ENCODE peak calls at places on chromosome 13, in four cellular contexts. Q is mammary epithelial cell, S is neural progenitor cell, V is A549. U is an unnamed sample.

GRCh38 chr13:107765724-107766436 is 449.5 kb downstream of the LIG4 start:
- DNase-seq in Q (no peak), S (no peak), V (no peak), U (no peak)

GRCh38 chr13:109979186-109979585 is 192.8 kb upstream of the IRS2 start:
- DNase-seq in Q (peak; percentile 76), S (no peak), V (no peak), U (no peak)

GRCh38 chr13:26590951-26591350 is 33.5 kb downstream of the WASF3 start:
- DNase-seq in Q (no peak), S (no peak), V (no peak), U (no peak)

GRCh38 chr13:40318366-40318765 is 348.1 kb downstream of the FOXO1 start:
- DNase-seq in Q (no peak), S (no peak), V (no peak), U (no peak)

GRCh38 chr13:99758465-99759162 is 213.0 kb downstream of the ZIC5 start:
- DNase-seq in Q (no peak), S (no peak), V (no peak), U (no peak)

GRCh38 chr13:52449323-52450011 is 967 bp downstream of the VPS36 start:
- DNase-seq in Q (peak; percentile 20), S (no peak), V (no peak), U (no peak)

GRCh38 chr13:98549006-98549727 is 27.7 kb downstream of the STK24 start:
- DNase-seq in Q (peak; percentile 83), S (no peak), V (no peak), U (no peak)

GRCh38 chr13:110965755-110966134 is 50.9 kb upstream of the ANKRD10 start:
- DNase-seq in Q (no peak), S (no peak), V (no peak), U (no peak)

GRCh38 chr13:28498481-28499115 is 3.7 kb upstream of the FLT1 start:
- DNase-seq in Q (no peak), S (no peak), V (no peak), U (no peak)

GRCh38 chr13:29543230-29544215 is 52.0 kb downstream of the SLC7A1 start:
- DNase-seq in Q (peak; percentile 4), S (no peak), V (no peak), U (peak; percentile 4)

GRCh38 chr13:99996177-99996705 is 14.7 kb downstream of the ZIC2 start:
- DNase-seq in Q (no peak), S (peak; percentile 57), V (no peak), U (no peak)

GRCh38 chr13:93603043-93603442 is 376.4 kb downstream of the GPC6 start:
- DNase-seq in Q (peak; percentile 86), S (no peak), V (peak; percentile 49), U (no peak)

GRCh38 chr13:71303144-71303543 is 563.9 kb downstream of the DACH1 start:
- DNase-seq in Q (no peak), S (no peak), V (no peak), U (no peak)

GRCh38 chr13:32629313-32629712 is 43.1 kb downstream of the PDS5B start:
- DNase-seq in Q (no peak), S (no peak), V (no peak), U (no peak)

GRCh38 chr13:112106467-112107141 is 39.7 kb downstream of the SOX1 start:
- DNase-seq in Q (no peak), S (peak; percentile 88), V (no peak), U (no peak)

GRCh38 chr13:95156208-95156607 is 145.0 kb downstream of the ABCC4 start:
- DNase-seq in Q (no peak), S (no peak), V (peak; percentile 41), U (no peak)

GRCh38 chr13:48125794-48126228 is 30.9 kb upstream of the MED4 start:
- DNase-seq in Q (no peak), S (no peak), V (no peak), U (no peak)

GRCh38 chr13:26342898-26343297 is 89.0 kb downstream of the CDK8 start:
- DNase-seq in Q (no peak), S (no peak), V (no peak), U (no peak)

GRCh38 chr13:60679928-60680693 is 283.1 kb downstream of the TDRD3 start:
- DNase-seq in Q (no peak), S (no peak), V (no peak), U (no peak)

GRCh38 chr13:60679131-60679530 is 282.1 kb downstream of the TDRD3 start:
- DNase-seq in Q (no peak), S (no peak), V (no peak), U (no peak)
- H3K27ac ChIP-seq in Q (no peak overlapping the region), S (no peak overlapping the region), V (no peak overlapping the region), U (no peak overlapping the region)

GRCh38 chr13:51231456-51231855 is 9.3 kb downstream of the FAM124A start:
- DNase-seq in Q (no peak), S (no peak), V (no peak), U (no peak)
- H3K27ac ChIP-seq in Q (no peak overlapping the region), S (no peak overlapping the region), V (no peak overlapping the region), U (no peak overlapping the region)

GRCh38 chr13:23673354-23673753 is 103.1 kb downstream of the TNFRSF19 start:
- DNase-seq in Q (peak; percentile 46), S (no peak), V (no peak), U (no peak)
- H3K27ac ChIP-seq in Q (no peak overlapping the region), S (no peak overlapping the region), V (no peak overlapping the region), U (no peak overlapping the region)

GRCh38 chr13:101941095-101941777 is 460.6 kb downstream of the FGF14 start:
- DNase-seq in Q (no peak), S (no peak), V (peak; percentile 6), U (no peak)

GRCh38 chr13:101939370-101939769 is 462.5 kb downstream of the FGF14 start:
- DNase-seq in Q (no peak), S (no peak), V (no peak), U (no peak)

GRCh38 chr13:101945435-101945834 is 456.4 kb downstream of the FGF14 start:
- DNase-seq in Q (no peak), S (peak; percentile 29), V (peak; percentile 7), U (no peak)

GRCh38 chr13:101942038-101942437 is 459.8 kb downstream of the FGF14 start:
- DNase-seq in Q (peak; percentile 43), S (peak; percentile 64), V (peak; percentile 27), U (no peak)

GRCh38 chr13:101942535-101943157 is 459.2 kb downstream of the FGF14 start:
- DNase-seq in Q (no peak), S (peak; percentile 49), V (no peak), U (no peak)
- H3K27ac ChIP-seq in Q (no peak overlapping the region), S (no peak overlapping the region), V (no peak overlapping the region), U (no peak overlapping the region)

GRCh38 chr13:44054525-44054924 is 174.8 kb downstream of the LACC1 start:
- DNase-seq in Q (no peak), S (no peak), V (no peak), U (no peak)

GRCh38 chr13:44050450-44051063 is 170.9 kb downstream of the LACC1 start:
- DNase-seq in Q (peak; percentile 20), S (no peak), V (peak; percentile 38), U (no peak)

GRCh38 chr13:44051923-44052322 is 172.2 kb downstream of the LACC1 start:
- DNase-seq in Q (no peak), S (no peak), V (peak; percentile 59), U (no peak)

GRCh38 chr13:44051405-44051804 is 171.7 kb downstream of the LACC1 start:
- DNase-seq in Q (no peak), S (no peak), V (no peak), U (no peak)

GRCh38 chr13:44052843-44053607 is 173.3 kb downstream of the LACC1 start:
- DNase-seq in Q (no peak), S (peak; percentile 54), V (no peak), U (no peak)
- H3K27ac ChIP-seq in Q (no peak overlapping the region), S (no peak overlapping the region), V (peak overlapping the region; percentile 69), U (no peak overlapping the region)

GRCh38 chr13:49530452-49530851 is 34.7 kb downstream of the PHF11 start:
- DNase-seq in Q (no peak), S (no peak), V (no peak), U (no peak)

GRCh38 chr13:49532593-49532992 is 36.8 kb downstream of the PHF11 start:
- DNase-seq in Q (no peak), S (no peak), V (no peak), U (no peak)

GRCh38 chr13:49533586-49534269 is 38.0 kb downstream of the PHF11 start:
- DNase-seq in Q (no peak), S (no peak), V (no peak), U (no peak)

GRCh38 chr13:49536144-49536873 is 40.6 kb downstream of the PHF11 start:
- DNase-seq in Q (no peak), S (no peak), V (no peak), U (no peak)

DNA sequence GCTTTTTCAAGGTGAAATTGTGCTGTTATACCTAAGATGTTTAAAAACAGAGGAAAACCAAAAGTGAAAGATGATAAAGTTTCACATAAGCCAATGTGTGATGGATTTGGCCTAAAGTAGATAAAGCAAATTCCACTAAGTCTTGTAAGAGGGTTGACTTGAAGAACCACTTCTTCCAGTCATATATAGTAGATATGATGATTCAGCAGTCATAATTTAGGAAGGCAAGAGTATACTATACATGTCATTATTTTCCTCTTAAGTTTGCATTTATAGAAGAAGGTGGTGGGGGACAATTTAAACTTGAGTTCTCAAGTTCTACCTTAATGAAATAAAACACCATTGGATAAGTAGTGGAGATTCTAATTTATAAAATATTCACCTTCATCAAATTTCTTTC is 37.3 kb downstream of the PHF11 start:
- DNase-seq in Q (no peak), S (no peak), V (no peak), U (no peak)
- H3K27ac ChIP-seq in Q (no peak overlapping the region), S (no peak overlapping the region), V (no peak overlapping the region), U (no peak overlapping the region)

GRCh38 chr13:97117388-97117910 is 104.7 kb upstream of the MBNL2 start:
- DNase-seq in Q (no peak), S (no peak), V (no peak), U (no peak)
- H3K27ac ChIP-seq in Q (no peak overlapping the region), S (no peak overlapping the region), V (no peak overlapping the region), U (no peak overlapping the region)

GRCh38 chr13:101594936-101595335 is 142.5 kb downstream of the ITGBL1 start:
- DNase-seq in Q (no peak), S (no peak), V (no peak), U (no peak)
- H3K27ac ChIP-seq in Q (no peak overlapping the region), S (no peak overlapping the region), V (no peak overlapping the region), U (no peak overlapping the region)

GRCh38 chr13:43800828-43801227 is 14.1 kb upstream of the ENOX1 start:
- DNase-seq in Q (no peak), S (no peak), V (no peak), U (no peak)

GRCh38 chr13:43805071-43805468 is 18.3 kb upstream of the ENOX1 start:
- DNase-seq in Q (peak; percentile 99), S (no peak), V (peak; percentile 78), U (no peak)

GRCh38 chr13:43802511-43802910 is 15.7 kb upstream of the ENOX1 start:
- DNase-seq in Q (peak; percentile 67), S (no peak), V (no peak), U (no peak)

GRCh38 chr13:43804461-43805070 is 17.8 kb upstream of the ENOX1 start:
- DNase-seq in Q (peak; percentile 64), S (peak; percentile 71), V (peak; percentile 51), U (no peak)

DNA sequence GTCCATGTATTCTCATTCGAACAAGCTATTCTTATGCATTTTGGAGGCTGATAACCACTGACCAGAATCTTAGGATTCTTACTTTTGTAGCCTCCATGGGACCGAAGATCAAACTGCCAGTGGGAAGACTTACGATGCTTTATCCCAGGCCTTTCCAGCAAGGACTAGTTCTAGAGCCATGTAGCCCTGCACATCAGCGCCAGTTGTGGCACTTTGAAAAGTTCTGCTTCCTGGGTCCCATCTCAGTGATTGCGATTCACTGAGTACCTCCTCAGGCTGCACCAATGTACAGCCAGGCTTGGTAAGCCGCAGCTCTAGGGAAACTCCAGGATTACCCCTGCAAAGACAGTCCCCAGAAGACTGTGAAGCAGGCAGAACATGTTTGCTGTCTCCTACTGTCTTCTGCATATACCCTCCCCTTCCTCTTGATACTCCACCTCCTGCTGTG is 18.9 kb upstream of the ENOX1 start:
- DNase-seq in Q (peak; percentile 48), S (no peak), V (peak; percentile 65), U (no peak)
- H3K27ac ChIP-seq in Q (peak overlapping the region; percentile 67), S (no peak overlapping the region), V (peak overlapping the region; percentile 73), U (no peak overlapping the region)